ENCODE peak calls at places on chromosomes 2 and 18, in four cellular contexts. Z is fibroblast of lung, Q is tibial artery, S is heart left ventricle. V is an unnamed sample.

GRCh38 chr2:127701651-127702394 is 526 bp downstream of the SFT2D3 start:
- DNase-seq in Q (peak), S (peak), Z (peak), V (peak)

GRCh38 chr18:44637210-44638051 is 43.3 kb upstream of the SETBP1 start:
- DNase-seq in Z (no peak), S (no peak), Q (no peak), V (no peak)

GRCh38 chr2:118016911-118017310 is 3.0 kb upstream of the CCDC93 start:
- DNase-seq in Z (no peak), Q (no peak), S (no peak), V (no peak)

GRCh38 chr2:222806606-222807036 is 54.2 kb upstream of the ACSL3 start:
- DNase-seq in S (no peak), Q (no peak), Z (no peak), V (no peak)

GRCh38 chr2:215780891-215781290 is 232.5 kb downstream of the MREG start:
- DNase-seq in S (no peak), Q (no peak), Z (no peak), V (no peak)

GRCh38 chr2:134218414-134218813 is 35.5 kb upstream of the MGAT5 start:
- DNase-seq in Q (no peak), Z (no peak), S (no peak), V (no peak)

GRCh38 chr2:239946570-239947311 is 78.4 kb downstream of the NDUFA10 start:
- DNase-seq in Q (peak), S (peak), Z (no peak), V (peak)

GRCh38 chr2:106547104-106547503 is 59.9 kb downstream of the CD8B2 start:
- DNase-seq in Q (no peak), S (no peak), Z (no peak), V (no peak)

GRCh38 chr18:32383040-32383819 is 87.5 kb downstream of the GAREM1 start:
- DNase-seq in Q (no peak), Z (peak), S (no peak), V (no peak)

GRCh38 chr2:27992787-27993747 is 102.5 kb downstream of the BABAM2 start:
- DNase-seq in Z (peak), S (no peak), Q (no peak), V (no peak)

GRCh38 chr2:231877533-231878456 is 48.4 kb downstream of the NPPC start:
- DNase-seq in S (no peak), Q (no peak), Z (no peak), V (no peak)

GRCh38 chr2:235406420-235406819 is 87.4 kb upstream of the AGAP1 start:
- DNase-seq in Z (no peak), Q (no peak), S (no peak), V (no peak)

GRCh38 chr2:23532311-23533013 is 147.5 kb downstream of the KLHL29 start:
- DNase-seq in Z (no peak), Q (no peak), S (no peak), V (no peak)

GRCh38 chr2:196957881-196958525 is 31.5 kb upstream of the PGAP1 start:
- DNase-seq in Q (no peak), S (no peak), Z (no peak), V (no peak)

GRCh38 chr2:238700122-238700457 is 147.8 kb upstream of the TWIST2 start:
- DNase-seq in Z (peak), S (peak), Q (peak), V (peak)

GRCh38 chr2:69774984-69775982 is 33.3 kb downstream of the ANXA4 start:
- DNase-seq in Q (no peak), Z (no peak), S (no peak), V (no peak)

GRCh38 chr2:45821558-45822271 is 170.2 kb downstream of the PRKCE start:
- DNase-seq in Z (peak), Q (peak), S (peak), V (no peak)

GRCh38 chr18:21313576-21313975 is 71.5 kb downstream of the GREB1L start:
- DNase-seq in S (no peak), Q (no peak), Z (no peak), V (no peak)

GRCh38 chr2:108377411-108377810 is 343 bp upstream of the SULT1C4 start:
- DNase-seq in Q (no peak), S (no peak), Z (peak), V (no peak)

GRCh38 chr2:59204040-59204439 is 962.9 kb upstream of the FANCL start:
- DNase-seq in Q (no peak), Z (no peak), S (no peak), V (no peak)

GRCh38 chr2:140136366-140136765 is 1356.2 kb upstream of the NXPH2 start:
- DNase-seq in S (no peak), Q (no peak), Z (no peak), V (no peak)

GRCh38 chr18:77063256-77063655 is 69.3 kb downstream of the MBP start:
- DNase-seq in S (no peak), Z (peak), Q (no peak), V (no peak)

GRCh38 chr2:196066794-196067382 is 1.7 kb downstream of the DNAH7 start:
- DNase-seq in Z (peak), S (no peak), Q (no peak), V (no peak)

GRCh38 chr18:62446511-62446910 is 76.3 kb upstream of the ZCCHC2 start:
- DNase-seq in S (no peak), Q (no peak), Z (no peak), V (no peak)

GRCh38 chr2:37532503-37532902 is 138.9 kb downstream of the CDC42EP3 start:
- DNase-seq in Q (no peak), Z (no peak), S (no peak), V (no peak)

GRCh38 chr18:52339891-52340371 is at the start of gene DCC:
- DNase-seq in S (no peak), Q (no peak), Z (peak), V (no peak)

GRCh38 chr2:29247336-29247914 is 132.2 kb downstream of the CLIP4 start:
- DNase-seq in S (no peak), Q (no peak), Z (no peak), V (no peak)

GRCh38 chr2:101354910-101355309 is 32.4 kb downstream of the CREG2 start:
- DNase-seq in Z (no peak), S (no peak), Q (no peak), V (no peak)

GRCh38 chr18:25251127-25251526 is 100.8 kb downstream of the ZNF521 start:
- DNase-seq in Q (no peak), S (no peak), Z (no peak), V (no peak)

GRCh38 chr2:168577885-168578284 is 121.8 kb downstream of the CERS6 start:
- DNase-seq in Z (no peak), Q (no peak), S (no peak), V (no peak)

GRCh38 chr2:170335351-170335750 is 157.4 kb downstream of the MYO3B start:
- DNase-seq in S (no peak), Z (no peak), Q (no peak), V (no peak)

GRCh38 chr18:25496544-25496943 is 144.6 kb upstream of the ZNF521 start:
- DNase-seq in Q (no peak), S (no peak), Z (no peak), V (no peak)

GRCh38 chr2:185583058-185583816 is 155.4 kb upstream of the FSIP2 start:
- DNase-seq in Q (no peak), S (no peak), Z (peak), V (no peak)

GRCh38 chr2:85503611-85504433 is 35.1 kb upstream of the MAT2A start:
- DNase-seq in Q (peak), Z (peak), S (no peak), V (no peak)

GRCh38 chr2:235234711-235235110 is 259.1 kb upstream of the AGAP1 start:
- DNase-seq in Z (peak), Q (no peak), S (no peak), V (no peak)

GRCh38 chr18:59072727-59073421 is 66.8 kb upstream of the SEC11C start:
- DNase-seq in Q (no peak), S (no peak), Z (no peak), V (no peak)

GRCh38 chr2:224163573-224164307 is 124.7 kb upstream of the SERPINE2 start:
- DNase-seq in Q (no peak), S (peak), Z (no peak), V (no peak)

GRCh38 chr2:101596346-101596745 is 101.2 kb upstream of the MAP4K4 start:
- DNase-seq in Z (no peak), S (no peak), Q (no peak), V (no peak)

GRCh38 chr2:160271166-160272086 is 71.4 kb upstream of the ITGB6 start:
- DNase-seq in S (peak), Q (no peak), Z (peak), V (peak)

GRCh38 chr2:240997856-240998705 is at the start of gene SNED1:
- DNase-seq in Q (peak), S (peak), Z (peak), V (peak)
- H3K27ac ChIP-seq in Q (peak), S (peak), Z (peak), V (peak)

GRCh38 chr2:111706481-111707001 is 177.5 kb downstream of the ANAPC1 start:
- DNase-seq in Q (no peak), Z (no peak), S (no peak), V (peak)
- H3K4me3 ChIP-seq in Q (no peak), Z (no peak), S (no peak), V (no peak)

DNA sequence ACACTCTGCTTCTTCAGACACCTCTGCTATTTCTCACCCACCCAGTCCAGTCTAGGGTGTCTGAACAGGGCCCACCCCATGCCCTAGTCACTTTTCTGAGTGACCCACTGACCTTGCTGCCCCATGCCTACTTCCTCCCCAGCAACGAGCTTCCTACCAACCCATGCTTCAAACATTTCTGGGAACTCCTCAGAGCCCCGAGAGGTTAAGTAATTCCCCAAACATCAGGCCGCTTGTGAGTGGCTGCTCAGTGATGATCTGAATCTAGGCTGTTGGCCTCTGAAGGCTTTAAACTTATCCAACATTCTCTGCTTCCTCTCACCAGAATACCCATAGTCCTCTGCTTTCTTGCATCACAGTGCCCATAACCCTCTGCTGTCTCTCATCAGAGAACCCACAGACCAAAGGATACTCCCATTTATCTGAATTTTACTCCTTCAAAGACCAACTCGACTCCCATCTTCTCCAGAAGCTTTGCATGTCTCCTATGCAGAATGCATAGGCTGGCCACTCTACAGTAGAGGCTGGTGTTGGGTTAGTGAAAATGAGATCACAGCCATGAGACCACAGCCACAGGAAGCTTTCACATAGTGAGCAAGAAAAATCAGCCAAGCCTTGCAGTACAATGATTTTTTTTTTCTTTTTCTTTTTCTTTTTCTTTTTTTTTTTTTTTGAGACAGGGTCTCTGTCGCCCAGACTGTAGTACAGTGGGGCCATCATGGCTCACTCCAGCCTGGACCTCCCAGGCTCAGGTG is 309.5 kb upstream of the LYPD1 start:
- DNase-seq in Q (no peak), S (no peak), Z (no peak), V (no peak)
- TF ChIP-seq CTCF in Q (no peak), S (no peak), Z (no peak), V (no peak)

GRCh38 chr18:46915800-46916550 is 1.3 kb downstream of the PIAS2 start:
- DNase-seq in Z (no peak), Q (no peak), S (no peak), V (no peak)
- H3K27ac ChIP-seq in Z (no peak), Q (peak), S (peak), V (no peak)

GRCh38 chr2:159082119-159082518 is 113.7 kb downstream of the TANC1 start:
- DNase-seq in Z (no peak), Q (no peak), S (no peak), V (no peak)

GRCh38 chr2:159078443-159078842 is 110.0 kb downstream of the TANC1 start:
- DNase-seq in Z (no peak), Q (no peak), S (no peak), V (no peak)

GRCh38 chr2:159077869-159078268 is 109.4 kb downstream of the TANC1 start:
- DNase-seq in Q (no peak), Z (no peak), S (no peak), V (no peak)

GRCh38 chr2:159083601-159084000 is 115.2 kb downstream of the TANC1 start:
- DNase-seq in Z (no peak), Q (no peak), S (no peak), V (no peak)

GRCh38 chr2:159080641-159081040 is 112.2 kb downstream of the TANC1 start:
- DNase-seq in S (no peak), Q (no peak), Z (no peak), V (no peak)
- H3K4me3 ChIP-seq in S (no peak), Q (no peak), Z (no peak), V (no peak)

DNA sequence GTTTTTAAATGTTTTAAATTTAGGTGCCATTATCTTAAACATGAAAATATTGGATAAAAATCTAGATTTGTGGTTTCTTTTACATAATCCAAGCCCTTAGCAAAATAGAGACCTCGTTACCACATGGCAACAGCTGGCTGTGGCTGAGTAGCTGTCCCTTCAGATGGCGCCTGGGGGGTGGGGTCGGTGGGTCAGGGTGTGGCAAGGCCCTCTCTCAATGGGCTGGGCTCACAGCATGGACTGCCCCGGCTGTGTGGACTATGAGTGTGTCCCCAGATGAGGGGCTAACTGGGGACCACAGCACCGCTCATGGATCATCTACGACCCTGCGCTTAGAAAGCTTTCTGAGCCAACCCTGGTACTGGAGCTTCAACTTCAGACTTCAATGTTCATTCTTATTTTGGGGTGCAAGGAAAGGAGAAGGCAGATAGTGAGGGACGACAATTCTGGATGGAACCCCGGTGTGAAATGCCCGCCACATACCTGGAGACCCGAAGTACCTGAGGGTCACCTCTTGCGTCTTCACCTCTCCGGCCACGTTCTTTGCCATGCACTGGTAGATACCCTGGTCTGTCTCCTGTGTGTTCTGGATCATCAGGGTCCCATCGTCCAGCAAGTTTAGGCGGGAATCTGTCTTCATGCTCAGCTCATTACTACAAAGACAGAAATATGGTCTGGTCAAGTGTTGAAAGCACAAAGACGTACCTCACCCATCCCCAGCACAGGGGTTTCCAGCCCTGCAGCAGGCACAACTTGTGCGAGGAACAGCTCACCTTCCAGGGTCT is 71.0 kb downstream of the PXDN start:
- DNase-seq in S (no peak), Z (no peak), Q (no peak), V (peak)
- TF ChIP-seq CTCF in S (no peak), Z (no peak), Q (no peak), V (no peak)

DNA sequence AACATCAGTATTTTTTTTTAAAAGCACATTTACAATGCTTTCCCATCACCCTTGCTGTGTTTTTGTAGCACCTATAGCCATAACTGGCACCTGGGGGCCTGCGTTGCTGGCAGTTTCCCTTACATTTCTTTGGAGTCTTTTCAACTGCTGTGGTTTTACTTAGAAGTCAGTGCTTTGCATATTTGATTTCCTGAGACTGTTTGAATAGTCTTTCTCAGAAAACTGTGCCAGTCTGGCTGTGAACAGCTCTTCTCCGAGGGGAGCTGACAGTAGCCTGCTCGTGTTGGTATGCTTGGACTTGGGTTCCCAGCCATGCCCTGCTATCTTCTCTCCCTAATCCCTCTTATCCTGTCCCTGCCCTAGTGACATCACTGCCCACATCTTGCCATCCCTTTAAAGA is 81.5 kb downstream of the DPP4 start:
- DNase-seq in S (no peak), Q (no peak), Z (no peak), V (no peak)
- H3K27ac ChIP-seq in S (no peak), Q (no peak), Z (no peak), V (no peak)

GRCh38 chr2:218271865-218272530 is 1.7 kb downstream of the PNKD start:
- DNase-seq in S (no peak), Z (no peak), Q (no peak), V (no peak)
- H3K4me3 ChIP-seq in S (peak), Z (no peak), Q (peak), V (peak)

DNA sequence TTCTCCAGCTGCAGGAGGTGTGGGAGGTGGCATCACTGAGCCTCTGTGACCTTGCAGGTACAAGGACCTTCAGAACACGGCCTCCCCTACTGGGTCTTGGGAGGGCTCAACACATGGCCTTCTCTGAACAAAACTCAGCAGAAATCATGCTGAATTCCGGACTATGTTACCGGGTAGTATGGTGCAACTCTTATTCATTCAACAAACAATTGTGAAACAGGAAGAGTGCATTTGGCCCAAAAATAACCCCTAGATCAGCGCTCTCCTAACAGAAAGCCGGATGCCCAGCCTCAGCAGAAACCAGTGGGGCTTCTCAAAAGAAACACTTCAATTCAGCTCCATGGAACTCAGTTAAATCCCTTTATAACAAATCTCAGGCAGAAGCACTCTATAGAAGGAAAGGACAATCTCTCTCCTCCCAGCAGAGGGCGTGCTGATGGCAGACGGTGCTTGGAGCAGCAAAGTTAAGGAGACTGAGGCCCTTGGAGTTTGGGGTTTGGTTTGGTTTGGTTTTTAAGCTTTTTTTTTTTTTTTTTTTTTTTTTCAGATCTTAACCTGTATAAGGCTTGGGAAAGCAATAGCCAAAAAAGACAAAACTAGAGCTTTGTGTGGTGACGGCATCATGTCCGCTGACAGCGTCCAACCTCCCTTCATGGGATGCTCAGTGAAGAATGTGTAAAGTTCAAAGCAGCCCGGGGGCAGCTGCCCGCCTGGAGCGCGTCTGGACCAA is 104.2 kb upstream of the SALL3 start:
- DNase-seq in Z (no peak), S (no peak), Q (peak), V (no peak)
- TF ChIP-seq CTCF in Z (no peak), S (peak), Q (no peak), V (no peak)

V was measured in coronary artery.